ENCODE peak calls at places on chromosomes 12 and 14, in ten cellular contexts. One of them, this sample, is unnamed. For H3K27me3, the result is how much of the 10 kb centered on the place peaks cover.

GRCh38 chr14:104075530-104076151 is 9.9 kb upstream of the ASPG start:
- DNase-seq in tibial nerve: no peak
- DNase-seq in cardiac muscle cell: no peak
- DNase-seq in ascending aorta: no peak
- DNase-seq in psoas muscle: no peak
- DNase-seq in foreskin keratinocyte: no peak
- DNase-seq in CD4-positive, alpha-beta T cell: no peak
- DNase-seq in lung: no peak
- DNase-seq in A673: peak
- DNase-seq in fibroblast of lung: peak
- DNase-seq in this sample: no peak

GRCh38 chr12:98579347-98579746 is 14.1 kb upstream of the SLC25A3 start:
- DNase-seq in foreskin keratinocyte: no peak
- DNase-seq in tibial nerve: no peak
- DNase-seq in CD4-positive, alpha-beta T cell: no peak
- DNase-seq in ascending aorta: no peak
- DNase-seq in lung: no peak
- DNase-seq in cardiac muscle cell: no peak
- DNase-seq in A673: no peak
- DNase-seq in psoas muscle: no peak
- DNase-seq in fibroblast of lung: no peak
- DNase-seq in this sample: no peak

GRCh38 chr12:106680280-106680679 is 94.2 kb upstream of the RIC8B start:
- DNase-seq in fibroblast of lung: no peak
- DNase-seq in lung: no peak
- DNase-seq in cardiac muscle cell: no peak
- DNase-seq in tibial nerve: no peak
- DNase-seq in CD4-positive, alpha-beta T cell: no peak
- DNase-seq in ascending aorta: no peak
- DNase-seq in psoas muscle: no peak
- DNase-seq in foreskin keratinocyte: no peak
- DNase-seq in A673: no peak
- DNase-seq in this sample: no peak

GRCh38 chr14:60332046-60332399 is 83.0 kb downstream of the PPM1A start:
- DNase-seq in foreskin keratinocyte: no peak
- DNase-seq in fibroblast of lung: no peak
- DNase-seq in CD4-positive, alpha-beta T cell: no peak
- DNase-seq in cardiac muscle cell: no peak
- DNase-seq in ascending aorta: no peak
- DNase-seq in tibial nerve: no peak
- DNase-seq in psoas muscle: no peak
- DNase-seq in A673: no peak
- DNase-seq in lung: no peak
- DNase-seq in this sample: no peak

GRCh38 chr12:1107669-1108068 is 116.6 kb downstream of the ERC1 start:
- DNase-seq in cardiac muscle cell: no peak
- DNase-seq in fibroblast of lung: no peak
- DNase-seq in ascending aorta: no peak
- DNase-seq in CD4-positive, alpha-beta T cell: no peak
- DNase-seq in foreskin keratinocyte: no peak
- DNase-seq in lung: no peak
- DNase-seq in A673: no peak
- DNase-seq in tibial nerve: no peak
- DNase-seq in psoas muscle: no peak
- DNase-seq in this sample: no peak

GRCh38 chr12:47376937-47377336 is 297.2 kb upstream of the AMIGO2 start:
- DNase-seq in psoas muscle: no peak
- DNase-seq in CD4-positive, alpha-beta T cell: no peak
- DNase-seq in foreskin keratinocyte: no peak
- DNase-seq in A673: peak
- DNase-seq in ascending aorta: no peak
- DNase-seq in lung: no peak
- DNase-seq in cardiac muscle cell: no peak
- DNase-seq in fibroblast of lung: peak
- DNase-seq in tibial nerve: no peak
- DNase-seq in this sample: no peak

GRCh38 chr12:20822415-20822814 is 11.9 kb downstream of the SLCO1B3 start:
- DNase-seq in tibial nerve: no peak
- DNase-seq in CD4-positive, alpha-beta T cell: no peak
- DNase-seq in foreskin keratinocyte: no peak
- DNase-seq in A673: no peak
- DNase-seq in ascending aorta: no peak
- DNase-seq in cardiac muscle cell: no peak
- DNase-seq in psoas muscle: no peak
- DNase-seq in lung: no peak
- DNase-seq in fibroblast of lung: no peak
- DNase-seq in this sample: no peak

GRCh38 chr12:18296201-18296908 is 35.0 kb downstream of the PIK3C2G start:
- DNase-seq in psoas muscle: no peak
- DNase-seq in foreskin keratinocyte: no peak
- DNase-seq in fibroblast of lung: no peak
- DNase-seq in ascending aorta: no peak
- DNase-seq in tibial nerve: no peak
- DNase-seq in lung: no peak
- DNase-seq in A673: no peak
- DNase-seq in cardiac muscle cell: no peak
- DNase-seq in CD4-positive, alpha-beta T cell: no peak
- DNase-seq in this sample: no peak

GRCh38 chr12:56162468-56163290 is 4.5 kb downstream of the MYL6 start:
- DNase-seq in lung: no peak
- DNase-seq in foreskin keratinocyte: no peak
- DNase-seq in fibroblast of lung: no peak
- DNase-seq in A673: peak
- DNase-seq in ascending aorta: no peak
- DNase-seq in CD4-positive, alpha-beta T cell: no peak
- DNase-seq in cardiac muscle cell: peak
- DNase-seq in psoas muscle: no peak
- DNase-seq in tibial nerve: no peak
- DNase-seq in this sample: no peak

GRCh38 chr12:56161677-56162351 is 3.7 kb downstream of the MYL6 start:
- DNase-seq in lung: no peak
- DNase-seq in CD4-positive, alpha-beta T cell: no peak
- DNase-seq in A673: no peak
- DNase-seq in cardiac muscle cell: peak
- DNase-seq in fibroblast of lung: no peak
- DNase-seq in foreskin keratinocyte: no peak
- DNase-seq in psoas muscle: no peak
- DNase-seq in ascending aorta: no peak
- DNase-seq in tibial nerve: no peak
- DNase-seq in this sample: no peak

GRCh38 chr12:56164345-56164729 is 6.2 kb downstream of the MYL6 start:
- DNase-seq in tibial nerve: no peak
- DNase-seq in ascending aorta: no peak
- DNase-seq in psoas muscle: no peak
- DNase-seq in A673: no peak
- DNase-seq in foreskin keratinocyte: no peak
- DNase-seq in cardiac muscle cell: no peak
- DNase-seq in lung: no peak
- DNase-seq in fibroblast of lung: no peak
- DNase-seq in CD4-positive, alpha-beta T cell: no peak
- DNase-seq in this sample: no peak

GRCh38 chr12:56165369-56165768 is 7.2 kb downstream of the MYL6 start:
- DNase-seq in lung: no peak
- DNase-seq in fibroblast of lung: no peak
- DNase-seq in CD4-positive, alpha-beta T cell: no peak
- DNase-seq in foreskin keratinocyte: no peak
- DNase-seq in tibial nerve: no peak
- DNase-seq in ascending aorta: no peak
- DNase-seq in A673: no peak
- DNase-seq in cardiac muscle cell: no peak
- DNase-seq in psoas muscle: no peak
- DNase-seq in this sample: no peak

DNA sequence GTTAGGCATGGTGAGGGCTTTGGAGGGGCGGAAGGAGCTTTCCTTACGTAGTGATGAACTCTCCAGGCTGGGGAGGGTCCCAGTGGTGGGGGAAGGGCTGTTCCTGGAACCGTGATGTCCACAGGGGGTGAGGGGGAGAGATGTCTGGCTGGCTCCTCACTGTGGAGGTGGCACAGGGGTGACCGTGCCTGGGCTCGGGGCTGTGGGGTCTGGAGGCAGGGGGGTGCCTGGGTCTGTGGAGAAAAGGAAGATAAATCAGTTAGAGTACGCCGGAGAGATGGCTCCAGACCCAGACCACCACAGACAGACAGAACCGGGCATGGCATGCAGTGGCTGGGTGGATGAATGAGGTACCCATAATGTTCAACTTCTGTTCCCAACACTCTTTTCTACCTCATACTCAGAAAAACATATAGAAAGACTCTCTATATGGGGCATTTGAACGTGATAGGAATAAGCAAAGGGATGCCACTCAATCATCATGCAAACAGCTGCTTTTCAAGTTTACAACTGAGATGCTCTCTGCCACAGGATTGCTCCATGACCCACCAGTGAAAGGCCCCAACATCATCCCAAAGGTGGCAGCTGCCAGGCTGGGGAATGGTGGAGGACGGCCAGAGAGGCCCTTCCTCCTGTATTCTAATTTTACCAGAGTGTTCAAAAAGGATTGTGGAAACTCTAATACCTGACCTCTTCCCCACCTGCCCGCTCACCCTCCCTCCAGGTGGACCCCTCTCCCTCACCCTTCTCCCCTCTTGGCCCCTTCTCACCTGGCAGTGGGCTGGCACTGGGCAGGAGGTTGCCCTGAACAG is 5.6 kb downstream of the MYL6 start:
- DNase-seq in fibroblast of lung: no peak
- DNase-seq in ascending aorta: no peak
- DNase-seq in CD4-positive, alpha-beta T cell: no peak
- DNase-seq in A673: no peak
- DNase-seq in cardiac muscle cell: peak
- DNase-seq in lung: no peak
- DNase-seq in tibial nerve: no peak
- DNase-seq in psoas muscle: no peak
- DNase-seq in foreskin keratinocyte: no peak
- DNase-seq in this sample: no peak
- TF ChIP-seq CTCF in fibroblast of lung: no peak
- TF ChIP-seq CTCF in ascending aorta: no peak
- TF ChIP-seq CTCF in CD4-positive, alpha-beta T cell: no peak
- TF ChIP-seq CTCF in A673: no peak
- TF ChIP-seq CTCF in cardiac muscle cell: no peak
- TF ChIP-seq CTCF in lung: no peak
- TF ChIP-seq CTCF in tibial nerve: no peak
- TF ChIP-seq CTCF in psoas muscle: no peak
- TF ChIP-seq CTCF in foreskin keratinocyte: no peak
- TF ChIP-seq CTCF in this sample: no peak

DNA sequence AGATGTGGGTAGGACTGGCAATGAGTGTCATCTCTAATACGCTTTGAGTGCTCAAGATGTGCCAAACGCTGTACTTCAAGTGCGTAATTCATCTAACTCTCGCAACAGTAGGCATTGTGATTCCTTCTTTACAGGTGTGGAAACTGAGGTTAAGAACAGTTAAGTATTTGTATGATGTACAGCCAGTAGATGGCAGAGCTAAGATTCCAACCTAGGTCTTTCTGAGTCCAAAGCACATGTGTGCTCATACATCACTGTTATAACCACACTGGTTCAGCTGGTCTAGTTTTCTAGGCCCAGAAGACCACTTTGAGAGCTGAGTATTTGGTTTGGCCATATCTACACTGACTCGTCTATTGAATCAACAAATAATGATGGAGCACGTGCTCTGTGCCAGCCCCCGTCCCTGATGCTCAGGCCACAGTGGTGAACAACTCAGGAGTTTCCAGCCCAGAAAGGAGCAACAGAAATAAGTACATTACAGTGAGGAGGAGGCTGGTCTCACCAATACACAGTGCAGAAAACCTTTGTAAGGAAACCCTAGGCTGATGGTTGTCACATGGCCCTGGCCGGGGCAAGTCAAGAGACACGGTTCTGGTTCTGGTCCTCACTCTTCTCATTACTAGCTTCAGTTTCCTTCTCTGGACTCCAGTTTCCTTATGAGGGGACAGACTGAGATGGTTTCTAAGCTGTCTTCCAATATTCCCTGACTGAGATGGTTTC is 69.3 kb upstream of the SCN8A start:
- DNase-seq in A673: no peak
- DNase-seq in foreskin keratinocyte: no peak
- DNase-seq in CD4-positive, alpha-beta T cell: no peak
- DNase-seq in ascending aorta: no peak
- DNase-seq in cardiac muscle cell: no peak
- DNase-seq in lung: no peak
- DNase-seq in psoas muscle: no peak
- DNase-seq in fibroblast of lung: peak
- DNase-seq in tibial nerve: no peak
- DNase-seq in this sample: no peak
- H3K27me3 ChIP-seq in A673: under half
- H3K27me3 ChIP-seq in foreskin keratinocyte: under half
- H3K27me3 ChIP-seq in CD4-positive, alpha-beta T cell: under half
- H3K27me3 ChIP-seq in ascending aorta: under half
- H3K27me3 ChIP-seq in cardiac muscle cell: under half
- H3K27me3 ChIP-seq in lung: under half
- H3K27me3 ChIP-seq in psoas muscle: under half
- H3K27me3 ChIP-seq in fibroblast of lung: under half
- H3K27me3 ChIP-seq in tibial nerve: under half
- H3K27me3 ChIP-seq in this sample: under half

GRCh38 chr14:68785817-68786490 is 6.9 kb downstream of the ZFP36L1 start:
- DNase-seq in cardiac muscle cell: no peak
- DNase-seq in psoas muscle: no peak
- DNase-seq in fibroblast of lung: peak
- DNase-seq in foreskin keratinocyte: peak
- DNase-seq in CD4-positive, alpha-beta T cell: no peak
- DNase-seq in ascending aorta: peak
- DNase-seq in tibial nerve: no peak
- DNase-seq in A673: no peak
- DNase-seq in lung: no peak
- DNase-seq in this sample: peak
- H3K27ac ChIP-seq in cardiac muscle cell: peak
- H3K27ac ChIP-seq in psoas muscle: peak
- H3K27ac ChIP-seq in fibroblast of lung: peak
- H3K27ac ChIP-seq in foreskin keratinocyte: peak
- H3K27ac ChIP-seq in CD4-positive, alpha-beta T cell: peak
- H3K27ac ChIP-seq in ascending aorta: peak
- H3K27ac ChIP-seq in tibial nerve: peak
- H3K27ac ChIP-seq in A673: no peak
- H3K27ac ChIP-seq in lung: no peak
- H3K27ac ChIP-seq in this sample: peak

GRCh38 chr12:104436790-104437189 is 20.0 kb upstream of the CHST11 start:
- DNase-seq in fibroblast of lung: no peak
- DNase-seq in cardiac muscle cell: no peak
- DNase-seq in psoas muscle: no peak
- DNase-seq in tibial nerve: no peak
- DNase-seq in CD4-positive, alpha-beta T cell: no peak
- DNase-seq in lung: no peak
- DNase-seq in foreskin keratinocyte: no peak
- DNase-seq in A673: no peak
- DNase-seq in ascending aorta: no peak
- DNase-seq in this sample: no peak

GRCh38 chr12:104434129-104434528 is 22.6 kb upstream of the CHST11 start:
- DNase-seq in tibial nerve: no peak
- DNase-seq in lung: no peak
- DNase-seq in foreskin keratinocyte: no peak
- DNase-seq in cardiac muscle cell: no peak
- DNase-seq in ascending aorta: no peak
- DNase-seq in A673: no peak
- DNase-seq in CD4-positive, alpha-beta T cell: no peak
- DNase-seq in psoas muscle: no peak
- DNase-seq in fibroblast of lung: no peak
- DNase-seq in this sample: no peak

GRCh38 chr12:104435175-104435574 is 21.6 kb upstream of the CHST11 start:
- DNase-seq in cardiac muscle cell: no peak
- DNase-seq in A673: no peak
- DNase-seq in CD4-positive, alpha-beta T cell: no peak
- DNase-seq in fibroblast of lung: no peak
- DNase-seq in tibial nerve: no peak
- DNase-seq in ascending aorta: no peak
- DNase-seq in foreskin keratinocyte: no peak
- DNase-seq in psoas muscle: no peak
- DNase-seq in lung: no peak
- DNase-seq in this sample: peak

GRCh38 chr12:104438134-104438533 is 18.6 kb upstream of the CHST11 start:
- DNase-seq in foreskin keratinocyte: no peak
- DNase-seq in tibial nerve: no peak
- DNase-seq in A673: no peak
- DNase-seq in fibroblast of lung: no peak
- DNase-seq in psoas muscle: no peak
- DNase-seq in ascending aorta: no peak
- DNase-seq in lung: no peak
- DNase-seq in cardiac muscle cell: no peak
- DNase-seq in CD4-positive, alpha-beta T cell: no peak
- DNase-seq in this sample: no peak

GRCh38 chr12:104435765-104436164 is 21.0 kb upstream of the CHST11 start:
- DNase-seq in cardiac muscle cell: no peak
- DNase-seq in ascending aorta: no peak
- DNase-seq in CD4-positive, alpha-beta T cell: no peak
- DNase-seq in fibroblast of lung: no peak
- DNase-seq in A673: no peak
- DNase-seq in foreskin keratinocyte: no peak
- DNase-seq in tibial nerve: no peak
- DNase-seq in lung: no peak
- DNase-seq in psoas muscle: no peak
- DNase-seq in this sample: no peak
- TF ChIP-seq CTCF in cardiac muscle cell: no peak
- TF ChIP-seq CTCF in ascending aorta: no peak
- TF ChIP-seq CTCF in CD4-positive, alpha-beta T cell: no peak
- TF ChIP-seq CTCF in fibroblast of lung: no peak
- TF ChIP-seq CTCF in A673: no peak
- TF ChIP-seq CTCF in foreskin keratinocyte: no peak
- TF ChIP-seq CTCF in tibial nerve: no peak
- TF ChIP-seq CTCF in lung: no peak
- TF ChIP-seq CTCF in psoas muscle: no peak
- TF ChIP-seq CTCF in this sample: no peak